ENCODE peak calls at places on chromosome 18, in four cellular contexts. One of them, this sample, is unnamed.

GRCh38 chr18:23529597-23529996 is 26.3 kb downstream of the RMC1 start:
- DNase-seq in AG08395: peak
- DNase-seq in endothelial cell: no peak
- DNase-seq in activated CD8-positive, alpha-beta T cell treated with anti-CD3 and anti-CD28 coated beads for 36 hours: no peak
- DNase-seq in this sample: no peak

GRCh38 chr18:13448028-13448795 is 229.7 kb downstream of the LDLRAD4 start:
- DNase-seq in AG08395: no peak
- DNase-seq in endothelial cell: no peak
- DNase-seq in activated CD8-positive, alpha-beta T cell treated with anti-CD3 and anti-CD28 coated beads for 36 hours: no peak
- DNase-seq in this sample: no peak

GRCh38 chr18:73724908-73725307 is 422.7 kb downstream of the FBXO15 start:
- DNase-seq in endothelial cell: no peak
- DNase-seq in activated CD8-positive, alpha-beta T cell treated with anti-CD3 and anti-CD28 coated beads for 36 hours: no peak
- DNase-seq in AG08395: no peak
- DNase-seq in this sample: no peak

GRCh38 chr18:63540131-63540530 is 2.0 kb upstream of the SERPINB12 start:
- DNase-seq in AG08395: peak
- DNase-seq in activated CD8-positive, alpha-beta T cell treated with anti-CD3 and anti-CD28 coated beads for 36 hours: no peak
- DNase-seq in endothelial cell: no peak
- DNase-seq in this sample: peak

GRCh38 chr18:54647176-54647575 is 56.1 kb downstream of the DYNAP start:
- DNase-seq in activated CD8-positive, alpha-beta T cell treated with anti-CD3 and anti-CD28 coated beads for 36 hours: peak
- DNase-seq in AG08395: no peak
- DNase-seq in endothelial cell: peak
- DNase-seq in this sample: peak

GRCh38 chr18:3468066-3468705 is 18.2 kb downstream of the TGIF1 start:
- DNase-seq in endothelial cell: no peak
- DNase-seq in AG08395: no peak
- DNase-seq in activated CD8-positive, alpha-beta T cell treated with anti-CD3 and anti-CD28 coated beads for 36 hours: no peak
- DNase-seq in this sample: no peak

GRCh38 chr18:74453642-74454198 is 3.4 kb downstream of the DIPK1C start:
- DNase-seq in AG08395: no peak
- DNase-seq in activated CD8-positive, alpha-beta T cell treated with anti-CD3 and anti-CD28 coated beads for 36 hours: no peak
- DNase-seq in endothelial cell: no peak
- DNase-seq in this sample: no peak

GRCh38 chr18:2108581-2108980 is 462.7 kb downstream of the METTL4 start:
- DNase-seq in endothelial cell: no peak
- DNase-seq in AG08395: peak
- DNase-seq in activated CD8-positive, alpha-beta T cell treated with anti-CD3 and anti-CD28 coated beads for 36 hours: no peak
- DNase-seq in this sample: no peak

GRCh38 chr18:53567935-53568574 is 656.4 kb downstream of the MBD2 start:
- DNase-seq in AG08395: peak
- DNase-seq in activated CD8-positive, alpha-beta T cell treated with anti-CD3 and anti-CD28 coated beads for 36 hours: peak
- DNase-seq in endothelial cell: peak
- DNase-seq in this sample: peak

GRCh38 chr18:37289423-37289822 is 276.2 kb downstream of the CELF4 start:
- DNase-seq in endothelial cell: no peak
- DNase-seq in AG08395: no peak
- DNase-seq in activated CD8-positive, alpha-beta T cell treated with anti-CD3 and anti-CD28 coated beads for 36 hours: no peak
- DNase-seq in this sample: no peak

GRCh38 chr18:45248240-45248903 is 366.9 kb upstream of the SLC14A2 start:
- DNase-seq in activated CD8-positive, alpha-beta T cell treated with anti-CD3 and anti-CD28 coated beads for 36 hours: no peak
- DNase-seq in endothelial cell: no peak
- DNase-seq in AG08395: peak
- DNase-seq in this sample: peak

GRCh38 chr18:50182516-50182915 is 12.4 kb downstream of the MYO5B start:
- DNase-seq in activated CD8-positive, alpha-beta T cell treated with anti-CD3 and anti-CD28 coated beads for 36 hours: no peak
- DNase-seq in endothelial cell: no peak
- DNase-seq in AG08395: no peak
- DNase-seq in this sample: no peak

GRCh38 chr18:64244571-64244970 is 95.7 kb upstream of the LINC00305 start:
- DNase-seq in endothelial cell: peak
- DNase-seq in AG08395: no peak
- DNase-seq in activated CD8-positive, alpha-beta T cell treated with anti-CD3 and anti-CD28 coated beads for 36 hours: no peak
- DNase-seq in this sample: no peak

GRCh38 chr18:75071866-75072671 is 136.9 kb downstream of the PTGR3 start:
- DNase-seq in AG08395: no peak
- DNase-seq in endothelial cell: no peak
- DNase-seq in activated CD8-positive, alpha-beta T cell treated with anti-CD3 and anti-CD28 coated beads for 36 hours: no peak
- DNase-seq in this sample: no peak

GRCh38 chr18:43620936-43621335 is 343.6 kb upstream of the SYT4 start:
- DNase-seq in endothelial cell: no peak
- DNase-seq in AG08395: peak
- DNase-seq in activated CD8-positive, alpha-beta T cell treated with anti-CD3 and anti-CD28 coated beads for 36 hours: no peak
- DNase-seq in this sample: peak

GRCh38 chr18:13379930-13380665 is 161.5 kb downstream of the LDLRAD4 start:
- DNase-seq in endothelial cell: no peak
- DNase-seq in AG08395: no peak
- DNase-seq in activated CD8-positive, alpha-beta T cell treated with anti-CD3 and anti-CD28 coated beads for 36 hours: no peak
- DNase-seq in this sample: no peak

GRCh38 chr18:48745293-48745692 is 205.5 kb downstream of the SMAD7 start:
- DNase-seq in endothelial cell: no peak
- DNase-seq in AG08395: no peak
- DNase-seq in activated CD8-positive, alpha-beta T cell treated with anti-CD3 and anti-CD28 coated beads for 36 hours: no peak
- DNase-seq in this sample: no peak

This sample was measured in myocyte.